ENCODE peak calls at places on chromosomes 2 and 18, in four cellular contexts. One of them, this sample, is unnamed.

GRCh38 chr2:73255007-73255644 is 21.0 kb downstream of the CCT7 start:
- DNase-seq in hepatocyte: no peak
- DNase-seq in psoas muscle: no peak
- DNase-seq in heart left ventricle: no peak
- DNase-seq in this sample: no peak

GRCh38 chr2:24421668-24422067 is 61.3 kb upstream of the ITSN2 start:
- DNase-seq in hepatocyte: peak; percentile 73
- DNase-seq in heart left ventricle: peak; percentile 63
- DNase-seq in psoas muscle: peak; percentile 63
- DNase-seq in this sample: peak; percentile 52

GRCh38 chr18:76528477-76529432 is 33.7 kb upstream of the ZNF516 start:
- DNase-seq in psoas muscle: peak; percentile 22
- DNase-seq in heart left ventricle: peak; percentile 33
- DNase-seq in hepatocyte: peak; percentile 69
- DNase-seq in this sample: peak; percentile 45

GRCh38 chr2:4618630-4619228 is 915.4 kb downstream of the DCDC2C start:
- DNase-seq in heart left ventricle: no peak
- DNase-seq in hepatocyte: no peak
- DNase-seq in psoas muscle: no peak
- DNase-seq in this sample: no peak

GRCh38 chr2:73985318-73986084 is 791 bp downstream of the TET3 start:
- DNase-seq in heart left ventricle: peak; percentile 53
- DNase-seq in psoas muscle: peak; percentile 63
- DNase-seq in hepatocyte: peak; percentile 76
- DNase-seq in this sample: peak; percentile 41

GRCh38 chr2:158816797-158817196 is 21.7 kb downstream of the DAPL1 start:
- DNase-seq in psoas muscle: no peak
- DNase-seq in hepatocyte: no peak
- DNase-seq in heart left ventricle: no peak
- DNase-seq in this sample: no peak

GRCh38 chr2:168525020-168525419 is 68.9 kb downstream of the CERS6 start:
- DNase-seq in heart left ventricle: no peak
- DNase-seq in psoas muscle: no peak
- DNase-seq in hepatocyte: no peak
- DNase-seq in this sample: peak; percentile 16

GRCh38 chr2:19538411-19538963 is 180.1 kb upstream of the OSR1 start:
- DNase-seq in heart left ventricle: no peak
- DNase-seq in hepatocyte: peak; percentile 75
- DNase-seq in psoas muscle: no peak
- DNase-seq in this sample: peak; percentile 94

GRCh38 chr2:55399815-55400214 is 19.8 kb downstream of the CCDC88A start:
- DNase-seq in psoas muscle: no peak
- DNase-seq in heart left ventricle: no peak
- DNase-seq in hepatocyte: no peak
- DNase-seq in this sample: no peak

GRCh38 chr2:26352892-26353291 is 6.3 kb upstream of the ADGRF3 start:
- DNase-seq in heart left ventricle: no peak
- DNase-seq in hepatocyte: no peak
- DNase-seq in psoas muscle: no peak
- DNase-seq in this sample: peak; percentile 18

GRCh38 chr2:139031722-139032121 is 251.5 kb upstream of the NXPH2 start:
- DNase-seq in hepatocyte: peak; percentile 11
- DNase-seq in psoas muscle: no peak
- DNase-seq in heart left ventricle: no peak
- DNase-seq in this sample: no peak

GRCh38 chr18:47413327-47413726 is 161.9 kb upstream of the SKOR2 start:
- DNase-seq in heart left ventricle: no peak
- DNase-seq in psoas muscle: no peak
- DNase-seq in hepatocyte: peak; percentile 26
- DNase-seq in this sample: no peak

GRCh38 chr2:65937379-65938160 is 497.4 kb upstream of the MEIS1 start:
- DNase-seq in hepatocyte: no peak
- DNase-seq in psoas muscle: no peak
- DNase-seq in heart left ventricle: no peak
- DNase-seq in this sample: no peak

GRCh38 chr18:42105382-42105781 is 150.3 kb downstream of the PIK3C3 start:
- DNase-seq in hepatocyte: no peak
- DNase-seq in psoas muscle: no peak
- DNase-seq in heart left ventricle: no peak
- DNase-seq in this sample: no peak

GRCh38 chr2:203022751-203023150 is 8.1 kb downstream of the NBEAL1 start:
- DNase-seq in psoas muscle: no peak
- DNase-seq in heart left ventricle: no peak
- DNase-seq in hepatocyte: no peak
- DNase-seq in this sample: no peak

GRCh38 chr2:160574472-160575140 is 81.0 kb upstream of the RBMS1 start:
- DNase-seq in psoas muscle: no peak
- DNase-seq in heart left ventricle: no peak
- DNase-seq in hepatocyte: peak; percentile 19
- DNase-seq in this sample: no peak

DNA sequence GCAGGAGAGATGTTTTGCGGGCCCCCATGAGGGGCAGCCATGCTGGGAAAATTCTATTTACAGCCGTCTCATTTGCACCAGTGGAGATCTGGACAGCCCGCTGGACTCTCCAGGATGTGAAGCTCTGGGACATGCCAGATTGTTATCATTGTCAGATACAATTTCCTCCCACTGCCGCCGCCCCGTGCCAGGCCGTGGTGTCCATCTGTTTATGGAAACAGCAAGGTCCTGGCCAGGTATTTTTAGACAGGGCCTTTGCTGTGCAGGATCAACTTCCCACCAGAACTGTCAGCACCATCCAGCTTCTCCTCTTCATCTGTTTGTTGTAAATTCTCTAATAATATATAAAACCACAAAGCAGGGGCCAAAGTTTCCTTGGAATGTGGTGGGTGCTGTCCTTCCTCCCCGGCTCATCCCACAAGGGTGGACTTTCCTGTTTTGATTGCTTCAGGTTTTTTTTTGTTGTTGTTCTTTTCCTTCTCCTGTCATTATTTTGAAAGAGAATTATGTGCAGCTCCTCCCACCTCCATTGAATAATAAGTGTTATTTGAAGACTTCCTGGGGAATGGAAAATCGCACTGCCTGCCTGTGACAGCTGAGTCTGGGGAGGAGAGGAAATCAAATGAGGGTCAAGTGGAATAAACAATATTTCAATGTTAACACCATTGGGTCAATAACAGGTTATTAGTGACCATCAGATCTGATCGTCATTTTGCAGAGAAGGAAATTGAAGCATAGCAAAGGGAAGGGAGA is 398.1 kb downstream of the TNS1 start:
- DNase-seq in psoas muscle: peak; percentile 22
- DNase-seq in hepatocyte: no peak
- DNase-seq in heart left ventricle: no peak
- DNase-seq in this sample: no peak
- H3K27me3 ChIP-seq in psoas muscle: no peaks in the 10 kb centered on the region
- H3K27me3 ChIP-seq in hepatocyte: no peaks in the 10 kb centered on the region
- H3K27me3 ChIP-seq in heart left ventricle: no peaks in the 10 kb centered on the region
- H3K27me3 ChIP-seq in this sample: no peaks in the 10 kb centered on the region

DNA sequence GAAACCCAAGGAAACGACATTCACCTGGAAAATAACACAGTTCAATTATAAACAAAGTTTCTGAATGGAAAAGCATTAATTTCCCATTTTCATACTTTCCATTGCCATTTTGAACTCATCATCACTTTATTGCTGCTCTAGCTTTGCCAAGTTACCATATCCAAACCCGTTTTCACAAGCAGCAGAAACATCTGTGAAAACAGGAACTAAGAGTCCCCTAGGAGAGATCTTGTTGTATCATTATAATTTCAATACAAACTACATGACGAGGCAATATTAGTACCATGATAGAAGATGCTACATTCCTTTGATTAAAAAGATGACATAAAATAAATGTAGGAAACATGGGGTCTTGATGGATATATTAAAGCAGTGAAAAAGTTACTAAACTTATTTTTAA is 597.0 kb upstream of the NRXN1 start:
- DNase-seq in heart left ventricle: no peak
- DNase-seq in psoas muscle: no peak
- DNase-seq in hepatocyte: no peak
- DNase-seq in this sample: no peak
- H3K9me3 ChIP-seq in heart left ventricle: peaks cover 7% of the 10 kb centered on the region
- H3K9me3 ChIP-seq in psoas muscle: no peaks in the 10 kb centered on the region
- H3K9me3 ChIP-seq in hepatocyte: no peaks in the 10 kb centered on the region
- H3K9me3 ChIP-seq in this sample: no peaks in the 10 kb centered on the region

DNA sequence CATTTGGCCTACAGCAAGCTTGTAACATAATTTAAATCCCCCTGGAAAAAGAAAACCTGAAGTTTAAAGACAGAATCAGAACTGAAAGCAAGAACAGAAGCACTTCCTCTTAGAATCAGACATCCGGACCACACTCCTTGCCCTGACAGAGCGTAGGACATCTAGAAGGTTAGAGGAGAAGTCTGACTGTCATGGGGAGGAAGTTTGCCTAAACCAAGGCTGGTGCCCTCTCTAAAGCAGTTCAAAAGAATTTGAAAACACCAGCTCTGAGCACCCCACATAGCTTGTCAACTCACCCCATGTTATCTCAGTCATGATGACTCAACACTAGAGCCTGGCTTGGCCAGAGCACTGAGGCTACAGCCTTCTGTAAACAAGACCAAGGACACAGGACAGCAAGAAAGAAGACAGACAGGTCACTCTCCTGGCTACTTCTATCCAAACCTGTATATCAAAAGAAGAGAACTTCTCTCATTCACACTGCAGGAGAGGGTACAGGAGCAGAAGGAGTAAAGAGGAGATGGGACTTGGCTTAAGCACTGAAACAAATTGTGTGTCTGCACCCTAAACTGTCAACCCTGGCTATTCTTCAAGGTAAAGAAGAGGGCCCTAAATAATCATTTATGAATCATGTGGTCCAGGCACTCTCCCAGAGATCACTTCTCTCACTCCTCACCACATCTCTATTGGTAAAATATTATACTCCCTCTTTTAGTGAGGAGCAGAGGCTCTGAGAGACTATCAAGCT is 198.6 kb downstream of the MEMO1 start:
- DNase-seq in psoas muscle: no peak
- DNase-seq in hepatocyte: peak; percentile 32
- DNase-seq in heart left ventricle: no peak
- DNase-seq in this sample: peak; percentile 10
- H3K4me3 ChIP-seq in psoas muscle: no peak overlapping the region
- H3K4me3 ChIP-seq in hepatocyte: no peak overlapping the region
- H3K4me3 ChIP-seq in heart left ventricle: no peak overlapping the region
- H3K4me3 ChIP-seq in this sample: no peak overlapping the region

GRCh38 chr18:62325806-62326645 is 916 bp downstream of the TNFRSF11A start:
- DNase-seq in psoas muscle: no peak
- DNase-seq in heart left ventricle: no peak
- DNase-seq in hepatocyte: no peak
- DNase-seq in this sample: peak; percentile 37

GRCh38 chr18:62324917-62325805 is at the start of gene TNFRSF11A:
- DNase-seq in psoas muscle: peak; percentile 34
- DNase-seq in heart left ventricle: peak; percentile 31
- DNase-seq in hepatocyte: peak; percentile 83
- DNase-seq in this sample: peak; percentile 74

GRCh38 chr18:62323483-62324354 is 1.4 kb upstream of the TNFRSF11A start:
- DNase-seq in psoas muscle: no peak
- DNase-seq in heart left ventricle: no peak
- DNase-seq in hepatocyte: no peak
- DNase-seq in this sample: no peak

GRCh38 chr18:62326646-62327348 is 1.7 kb downstream of the TNFRSF11A start:
- DNase-seq in psoas muscle: no peak
- DNase-seq in heart left ventricle: no peak
- DNase-seq in hepatocyte: no peak
- DNase-seq in this sample: no peak

GRCh38 chr18:62324355-62324828 is 718 bp upstream of the TNFRSF11A start:
- DNase-seq in psoas muscle: no peak
- DNase-seq in heart left ventricle: no peak
- DNase-seq in hepatocyte: no peak
- DNase-seq in this sample: no peak
- H3K27me3 ChIP-seq in psoas muscle: peaks cover 4% of the 10 kb centered on the region
- H3K27me3 ChIP-seq in heart left ventricle: peaks cover 18% of the 10 kb centered on the region
- H3K27me3 ChIP-seq in hepatocyte: peaks cover 55% of the 10 kb centered on the region
- H3K27me3 ChIP-seq in this sample: peaks cover 6% of the 10 kb centered on the region

DNA sequence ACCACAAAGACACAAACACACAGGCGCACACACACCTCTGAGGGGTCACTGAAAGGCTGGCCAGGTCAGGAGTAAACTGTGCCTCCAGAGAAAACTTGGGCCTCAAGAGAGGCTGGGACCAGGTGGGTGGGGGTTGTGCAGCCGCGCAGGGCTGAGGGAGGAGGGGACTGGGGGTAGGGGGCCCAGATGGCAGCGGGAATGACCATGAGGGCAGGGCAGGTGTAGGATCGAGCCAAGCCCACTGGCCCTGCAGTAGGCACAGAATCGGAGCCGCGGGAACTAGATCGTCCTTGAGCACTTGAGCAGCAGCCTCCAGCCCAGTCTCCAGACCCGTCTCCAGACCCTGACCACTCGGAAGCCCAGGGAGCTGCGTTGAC is 36.8 kb downstream of the ANKMY1 start:
- DNase-seq in heart left ventricle: no peak
- DNase-seq in psoas muscle: no peak
- DNase-seq in hepatocyte: no peak
- DNase-seq in this sample: no peak
- H3K9me3 ChIP-seq in heart left ventricle: peaks cover 4% of the 10 kb centered on the region
- H3K9me3 ChIP-seq in psoas muscle: no peaks in the 10 kb centered on the region
- H3K9me3 ChIP-seq in hepatocyte: peaks cover 5% of the 10 kb centered on the region
- H3K9me3 ChIP-seq in this sample: no peaks in the 10 kb centered on the region

GRCh38 chr2:120372816-120373215 is 26.9 kb downstream of the INHBB start:
- DNase-seq in heart left ventricle: no peak
- DNase-seq in psoas muscle: no peak
- DNase-seq in hepatocyte: no peak
- DNase-seq in this sample: no peak
- H3K4me3 ChIP-seq in heart left ventricle: no peak overlapping the region
- H3K4me3 ChIP-seq in psoas muscle: no peak overlapping the region
- H3K4me3 ChIP-seq in hepatocyte: no peak overlapping the region
- H3K4me3 ChIP-seq in this sample: no peak overlapping the region

GRCh38 chr2:232635820-232636219 is 2.4 kb downstream of the EFHD1 start:
- DNase-seq in psoas muscle: no peak
- DNase-seq in hepatocyte: no peak
- DNase-seq in heart left ventricle: no peak
- DNase-seq in this sample: no peak
- H3K27me3 ChIP-seq in psoas muscle: no peaks in the 10 kb centered on the region
- H3K27me3 ChIP-seq in hepatocyte: peaks cover 25% of the 10 kb centered on the region
- H3K27me3 ChIP-seq in heart left ventricle: no peaks in the 10 kb centered on the region
- H3K27me3 ChIP-seq in this sample: peaks cover 11% of the 10 kb centered on the region

GRCh38 chr2:2828774-2829368 is 497.8 kb upstream of the MYT1L start:
- DNase-seq in hepatocyte: no peak
- DNase-seq in heart left ventricle: peak; percentile 23
- DNase-seq in psoas muscle: peak; percentile 39
- DNase-seq in this sample: no peak
- H3K9me3 ChIP-seq in hepatocyte: no peaks in the 10 kb centered on the region
- H3K9me3 ChIP-seq in heart left ventricle: no peaks in the 10 kb centered on the region
- H3K9me3 ChIP-seq in psoas muscle: no peaks in the 10 kb centered on the region
- H3K9me3 ChIP-seq in this sample: no peaks in the 10 kb centered on the region

This sample was measured in small intestine.